ENCODE peak calls at places on chromosomes 2 and 18, in five cellular contexts. C, U, V, D and S are unnamed samples.

GRCh38 chr18:26941608-26942007 is 76.1 kb upstream of the AQP4 start:
- DNase-seq in C (no peak), U (no peak), D (no peak), V (no peak), S (no peak)

GRCh38 chr2:42286268-42286946 is 74.6 kb downstream of the COX7A2L start:
- DNase-seq in C (peak), U (no peak), D (no peak), V (no peak), S (no peak)

GRCh38 chr2:121382744-121383143 is 97.7 kb upstream of the TFCP2L1 start:
- DNase-seq in D (no peak), U (no peak), C (no peak), V (no peak), S (no peak)

GRCh38 chr2:188788621-188789020 is 185.6 kb upstream of the COL3A1 start:
- DNase-seq in V (peak), C (peak), U (no peak), D (peak), S (no peak)

GRCh38 chr2:98589489-98589888 is 18.8 kb downstream of the COA5 start:
- DNase-seq in V (no peak), C (no peak), D (no peak), U (no peak), S (no peak)

GRCh38 chr2:139201516-139201915 is 421.3 kb upstream of the NXPH2 start:
- DNase-seq in C (no peak), D (no peak), U (no peak), V (no peak), S (no peak)

GRCh38 chr2:216683846-216684245 is 11.5 kb downstream of the IGFBP5 start:
- DNase-seq in D (no peak), V (peak), C (peak), U (no peak), S (no peak)

GRCh38 chr2:52880872-52881271 is 886.7 kb upstream of the CHAC2 start:
- DNase-seq in C (no peak), U (no peak), V (no peak), D (no peak), S (no peak)

GRCh38 chr2:217305882-217306281 is 446.0 kb upstream of the TNP1 start:
- DNase-seq in V (no peak), D (no peak), U (no peak), C (no peak), S (no peak)

GRCh38 chr18:34640273-34640672 is 69.8 kb upstream of the DTNA start:
- DNase-seq in U (no peak), V (no peak), C (no peak), D (no peak), S (no peak)

GRCh38 chr18:34648269-34648668 is 61.8 kb upstream of the DTNA start:
- DNase-seq in V (no peak), U (no peak), D (no peak), C (no peak), S (no peak)

GRCh38 chr18:34639662-34640061 is 70.4 kb upstream of the DTNA start:
- DNase-seq in D (no peak), C (no peak), V (no peak), U (no peak), S (no peak)

GRCh38 chr18:34647251-34647650 is 62.8 kb upstream of the DTNA start:
- DNase-seq in D (no peak), C (no peak), V (no peak), U (no peak), S (no peak)

DNA sequence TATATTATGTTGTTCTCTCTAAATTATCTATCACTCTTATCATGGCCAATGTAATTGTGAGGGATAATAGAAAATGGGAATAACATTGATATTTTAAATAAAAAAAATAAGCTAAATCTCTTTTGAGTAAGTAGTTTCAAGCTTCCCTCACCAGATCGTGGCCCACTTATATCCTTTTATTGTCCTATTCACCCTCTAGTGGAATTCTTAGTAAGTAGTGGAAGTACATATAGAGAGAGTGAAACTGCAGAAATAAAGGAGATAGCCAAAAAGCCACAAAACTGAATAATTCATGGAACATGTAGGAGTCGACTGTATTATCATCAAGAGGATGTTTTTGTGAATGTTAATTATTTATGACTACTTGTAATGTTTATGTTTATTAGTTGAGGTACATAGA is 66.1 kb upstream of the DTNA start:
- DNase-seq in D (no peak), U (no peak), V (peak), C (peak), S (no peak)
- TF ChIP-seq CTCF in D (no peak), U (no peak), V (peak), C (no peak), S (no peak)

DNA sequence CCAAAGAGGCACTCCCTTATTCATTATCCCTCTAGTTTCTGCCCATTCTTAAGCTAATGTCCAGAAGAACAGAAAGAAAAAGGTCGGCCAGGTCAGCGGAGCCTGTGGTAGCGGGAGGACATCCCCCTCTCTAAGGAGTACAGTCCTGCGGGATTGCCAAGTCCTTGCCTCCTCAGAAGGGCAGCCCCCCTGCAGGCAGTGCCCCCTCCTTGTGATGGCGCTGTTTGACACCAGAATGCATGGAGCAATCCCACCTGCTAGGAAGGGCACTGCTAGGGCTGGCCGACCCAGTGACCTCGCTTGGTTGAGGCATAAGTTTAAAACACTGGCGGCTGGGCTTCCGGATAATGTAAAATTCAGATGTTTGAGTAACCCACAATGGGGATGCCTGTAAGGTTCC is 33.9 kb downstream of the ST6GAL2 start:
- DNase-seq in U (no peak), D (no peak), C (no peak), V (no peak), S (no peak)
- TF ChIP-seq CTCF in U (no peak), D (no peak), C (no peak), V (no peak), S (no peak)

DNA sequence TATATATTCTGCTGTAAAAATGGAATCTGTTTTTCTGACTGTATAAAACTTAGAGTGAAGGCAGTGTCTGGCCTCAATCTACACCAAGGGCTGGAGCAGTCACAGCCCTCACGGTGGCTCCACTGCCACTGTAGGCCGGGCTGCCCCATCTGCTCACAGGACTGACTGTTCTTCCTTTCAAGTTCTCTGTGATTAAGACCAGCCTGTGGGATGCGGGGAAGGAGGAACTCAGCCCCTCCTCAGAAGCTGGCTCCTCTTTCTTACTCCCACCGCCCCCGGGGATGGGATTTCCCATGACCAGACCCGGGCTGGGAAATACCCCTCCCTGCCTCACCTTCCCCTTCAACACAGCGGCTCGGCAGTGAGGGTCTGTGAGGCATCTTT is 106.0 kb downstream of the COPS8 start:
- DNase-seq in C (no peak), D (no peak), U (no peak), V (peak), S (no peak)
- TF ChIP-seq CTCF in C (no peak), D (no peak), U (no peak), V (peak), S (no peak)

GRCh38 chr2:30686000-30686399 is 121.2 kb downstream of the CAPN13 start:
- DNase-seq in C (no peak), D (no peak), V (no peak), U (no peak), S (no peak)
- TF ChIP-seq CTCF in C (peak), D (no peak), V (peak), U (no peak), S (no peak)

DNA sequence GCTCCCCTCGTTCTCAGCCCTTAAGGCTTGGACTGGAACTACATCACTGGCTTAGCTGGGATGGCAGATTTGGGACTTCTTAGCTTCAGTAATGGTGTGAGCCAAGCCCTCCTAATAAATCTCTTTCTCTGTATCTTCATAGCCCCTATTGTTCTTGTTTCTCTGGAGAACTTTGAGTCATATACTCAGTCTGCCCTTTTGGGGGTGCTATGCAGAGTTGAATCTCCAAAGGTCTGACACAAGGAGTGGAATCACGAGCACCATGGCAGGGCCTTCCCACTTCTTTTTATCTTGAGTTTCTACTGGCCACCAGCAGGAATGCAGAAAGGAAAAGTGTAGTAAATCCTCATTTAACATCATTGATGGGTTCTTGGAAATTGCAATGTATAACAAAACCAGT is 13.3 kb upstream of the TGFA start:
- DNase-seq in D (no peak), V (no peak), U (no peak), C (no peak), S (no peak)
- TF ChIP-seq CTCF in D (no peak), V (no peak), U (no peak), C (no peak), S (no peak)

DNA sequence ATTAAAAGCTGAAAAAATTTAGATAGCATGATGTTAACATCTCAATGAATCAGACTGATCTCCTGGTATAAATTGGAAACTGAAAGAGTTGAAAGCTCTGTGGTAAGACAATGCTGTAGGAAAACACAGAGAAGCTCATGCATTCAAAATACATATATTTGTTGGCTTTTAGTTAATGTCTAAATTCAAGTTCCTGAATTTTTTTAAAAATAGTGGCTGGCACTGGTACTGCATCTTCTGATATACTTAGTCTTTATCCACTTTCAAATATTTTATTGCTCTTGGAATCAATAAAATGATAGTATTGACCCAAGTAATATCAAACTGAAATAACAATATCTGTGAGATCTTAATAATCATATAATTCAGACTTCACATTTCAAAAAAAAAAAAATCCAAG is 151.4 kb upstream of the FIGN start:
- DNase-seq in D (no peak), U (no peak), V (no peak), C (no peak), S (no peak)
- TF ChIP-seq CTCF in D (peak), U (peak), V (peak), C (peak), S (no peak)

GRCh38 chr2:230825354-230825753 is 39.4 kb upstream of the ITM2C start:
- DNase-seq in U (no peak), D (no peak), C (no peak), V (no peak), S (no peak)
- TF ChIP-seq CTCF in U (no peak), D (no peak), C (no peak), V (no peak), S (no peak)